ENCODE peak calls at places on chromosomes 6 and 20, in seven cellular contexts. W is PC-9, O is mucosa of descending colon, G is fibroblast of pulmonary artery, C is ascending aorta, A is MCF 10A, U is uterus. L is an unnamed sample.

GRCh38 chr6:14149053-14149746 is 31.6 kb downstream of the CD83 start:
- DNase-seq in C (no peak), W (no peak), O (no peak), A (no peak), G (no peak), U (no peak), L (no peak)

GRCh38 chr6:166143011-166143410 is 24.6 kb downstream of the TBXT start:
- DNase-seq in W (no peak), G (peak; percentile 81), U (no peak), O (no peak), A (peak; percentile 41), C (no peak), L (no peak)

GRCh38 chr6:97947841-97948240 is 664.8 kb upstream of the MMS22L start:
- DNase-seq in G (peak; percentile 73), A (peak; percentile 97), C (no peak), W (peak; percentile 80), O (no peak), U (no peak), L (no peak)

GRCh38 chr6:8065519-8065911 is 1.3 kb upstream of the BLOC1S5 start:
- DNase-seq in A (peak; percentile 7), O (no peak), W (no peak), C (no peak), G (no peak), U (no peak), L (no peak)

GRCh38 chr20:4864292-4864691 is 137.0 kb downstream of the SLC23A2 start:
- DNase-seq in G (no peak), A (no peak), C (no peak), W (no peak), U (no peak), O (no peak), L (peak; percentile 60)

GRCh38 chr20:31981784-31982183 is 13.8 kb downstream of the XKR7 start:
- DNase-seq in U (no peak), O (no peak), W (no peak), C (no peak), G (no peak), A (no peak), L (no peak)

GRCh38 chr20:36308986-36309385 is 2.8 kb downstream of the DLGAP4 start:
- DNase-seq in C (no peak), W (no peak), O (no peak), G (no peak), A (no peak), U (no peak), L (peak; percentile 64)

GRCh38 chr6:17493286-17493685 is 99.9 kb downstream of the CAP2 start:
- DNase-seq in A (peak; percentile 73), C (no peak), G (peak; percentile 58), U (no peak), W (peak; percentile 8), O (no peak), L (no peak)

GRCh38 chr20:57680934-57681914 is 28.6 kb downstream of the PMEPA1 start:
- DNase-seq in A (no peak), U (no peak), W (peak; percentile 37), C (no peak), G (no peak), O (no peak), L (no peak)

GRCh38 chr6:2264932-2265331 is 19.5 kb upstream of the GMDS start:
- DNase-seq in W (no peak), O (no peak), U (no peak), A (peak; percentile 83), G (peak; percentile 62), C (no peak), L (no peak)

GRCh38 chr6:21278078-21278790 is 315.3 kb upstream of the SOX4 start:
- DNase-seq in G (no peak), W (no peak), O (no peak), U (peak; percentile 18), A (no peak), C (no peak), L (no peak)

GRCh38 chr6:166027761-166028160 is 139.9 kb downstream of the TBXT start:
- DNase-seq in W (no peak), O (no peak), U (no peak), C (no peak), A (no peak), G (peak; percentile 48), L (no peak)

GRCh38 chr20:23232219-23232581 is 118.4 kb upstream of the NXT1 start:
- DNase-seq in A (no peak), C (no peak), W (no peak), O (no peak), G (no peak), U (no peak), L (no peak)

GRCh38 chr6:100176321-100176950 is 182.4 kb upstream of the MCHR2 start:
- DNase-seq in G (peak; percentile 74), W (peak; percentile 42), O (no peak), A (peak; percentile 62), U (no peak), C (no peak), L (no peak)

GRCh38 chr6:16885411-16886160 is 124.3 kb upstream of the ATXN1 start:
- DNase-seq in U (no peak), A (no peak), O (no peak), W (no peak), C (no peak), G (no peak), L (no peak)

GRCh38 chr6:83463886-83464285 is 33.0 kb upstream of the ME1 start:
- DNase-seq in U (no peak), W (no peak), A (peak; percentile 55), C (no peak), G (peak; percentile 20), O (no peak), L (no peak)

DNA sequence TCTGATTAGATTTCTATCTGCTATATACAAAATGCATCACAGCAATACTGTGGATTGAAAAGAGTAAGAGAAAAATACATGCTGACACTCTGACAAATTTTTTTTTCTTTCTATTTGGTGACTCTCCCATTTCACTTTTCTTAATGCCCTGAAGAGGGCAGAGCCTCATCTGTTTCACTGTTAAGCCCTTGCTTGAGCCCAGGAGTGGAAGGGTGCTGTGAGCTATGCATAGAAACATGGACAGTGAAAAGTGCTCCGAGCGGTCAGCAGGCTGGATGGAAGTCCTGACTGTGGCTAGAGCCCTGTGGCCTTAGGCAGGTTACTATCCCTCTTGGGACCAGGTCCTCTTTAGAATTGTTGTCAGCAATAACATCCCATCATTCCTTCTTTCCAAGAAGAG is 17.4 kb upstream of the CSE1L start:
- DNase-seq in C (no peak), O (no peak), A (peak; percentile 20), W (no peak), U (no peak), G (peak; percentile 42), L (no peak)
- TF ChIP-seq CTCF in C (no peak), O (no peak), A (peak; percentile 13), W (peak; percentile 54), U (no peak), G (peak; percentile 43), L (peak; percentile 52)

DNA sequence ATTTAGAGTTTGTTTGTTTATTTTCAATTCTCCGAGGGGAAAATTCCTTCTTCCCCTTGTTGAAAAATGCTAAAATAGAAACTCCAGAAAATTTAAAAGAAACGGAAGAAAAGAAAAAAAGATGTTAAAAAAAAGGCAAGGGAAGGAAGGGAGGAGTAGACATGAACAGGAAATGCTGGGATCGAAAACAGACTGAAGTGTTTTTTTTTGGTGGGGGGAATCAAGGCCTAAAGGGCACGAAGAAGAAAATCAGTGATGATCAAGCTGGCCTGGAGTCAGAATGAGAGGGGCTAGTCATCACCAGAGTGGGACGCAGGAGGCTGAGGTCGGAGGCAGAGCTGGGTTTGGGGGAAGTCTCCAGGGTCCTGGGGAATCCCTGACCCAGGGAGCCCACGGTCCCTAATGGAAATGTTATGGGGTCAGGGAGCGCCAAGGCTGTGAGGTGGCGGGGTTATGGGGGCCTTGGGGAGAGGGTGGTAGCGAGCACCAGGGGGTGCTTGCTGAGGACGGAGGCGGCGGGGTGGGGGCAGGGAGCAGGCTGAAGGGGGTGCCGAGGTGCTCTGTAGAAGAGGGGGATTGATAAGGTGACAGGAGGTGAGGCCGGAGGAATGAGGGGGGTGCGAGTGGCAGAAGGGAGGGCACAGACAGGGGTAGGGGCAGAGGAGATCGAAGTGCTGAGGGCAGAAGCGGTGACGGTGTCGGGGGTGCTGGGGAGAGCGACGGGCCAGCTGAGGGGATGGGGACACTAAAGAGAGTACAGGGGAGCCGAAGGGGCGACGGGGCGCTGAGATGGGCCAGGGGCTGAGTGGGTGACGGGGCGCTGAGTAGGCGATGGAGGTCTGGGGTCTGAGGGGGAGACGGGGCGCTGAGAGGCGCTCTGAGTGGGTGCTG is 717 bp downstream of the ZNFX1 start:
- DNase-seq in U (peak; percentile 50), G (no peak), W (no peak), C (peak; percentile 71), O (peak; percentile 76), A (peak; percentile 19), L (no peak)
- TF ChIP-seq CTCF in U (no peak), G (no peak), W (no peak), C (no peak), O (no peak), A (no peak), L (no peak)

GRCh38 chr20:10718671-10719070 is 44.9 kb upstream of the JAG1 start:
- DNase-seq in U (no peak), W (no peak), A (no peak), O (no peak), C (no peak), G (no peak), L (no peak)

GRCh38 chr20:10721112-10721896 is 47.5 kb upstream of the JAG1 start:
- DNase-seq in W (no peak), C (no peak), A (no peak), U (no peak), O (no peak), G (no peak), L (no peak)

GRCh38 chr20:10716855-10717254 is 43.1 kb upstream of the JAG1 start:
- DNase-seq in A (peak; percentile 6), G (peak; percentile 39), C (no peak), O (no peak), W (no peak), U (no peak), L (no peak)

GRCh38 chr20:10719740-10720380 is 46.1 kb upstream of the JAG1 start:
- DNase-seq in G (no peak), O (no peak), A (no peak), U (no peak), C (no peak), W (no peak), L (no peak)

GRCh38 chr20:10720550-10720949 is 46.8 kb upstream of the JAG1 start:
- DNase-seq in O (no peak), C (no peak), A (no peak), U (no peak), G (no peak), W (no peak), L (no peak)
- TF ChIP-seq CTCF in O (no peak), C (no peak), A (no peak), U (no peak), G (no peak), W (no peak), L (no peak)

DNA sequence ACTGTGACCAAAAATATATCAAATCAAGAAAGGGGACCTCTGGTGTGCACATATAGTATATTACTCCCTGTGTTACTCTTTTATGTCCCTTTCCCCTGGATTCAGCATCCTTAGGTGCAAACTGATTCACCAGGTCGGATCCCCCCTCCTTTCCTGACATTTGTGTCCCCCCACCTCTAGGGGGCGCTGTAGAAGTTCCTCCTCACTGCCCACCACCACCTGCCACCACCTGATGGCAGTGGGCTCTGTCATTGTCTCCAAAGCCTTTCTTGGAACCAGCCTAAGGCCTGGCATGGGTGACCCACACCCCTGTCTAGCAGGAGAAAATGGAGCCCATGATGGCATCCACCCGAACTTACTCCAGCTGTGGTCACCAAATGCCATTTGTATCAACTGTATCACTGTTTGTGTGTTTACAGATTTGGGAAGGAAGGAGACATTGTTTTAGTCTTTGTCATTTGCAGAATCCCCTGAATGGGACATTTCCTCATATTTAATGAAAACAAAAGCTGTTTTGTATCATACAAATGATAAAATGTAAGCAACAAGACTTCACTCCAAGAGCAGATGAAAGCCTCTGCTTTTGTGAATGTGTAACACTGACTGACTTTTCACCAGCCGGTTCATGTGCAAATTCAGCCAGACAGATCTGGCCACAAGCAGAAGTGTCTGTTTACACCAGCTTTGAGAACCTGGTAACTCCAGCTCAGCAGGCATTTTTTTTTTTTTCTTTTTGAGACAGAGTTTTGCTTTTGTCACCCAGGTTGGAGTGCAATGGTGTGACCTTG is 66.2 kb downstream of the ARMC2 start:
- DNase-seq in A (peak; percentile 29), C (no peak), W (no peak), G (no peak), U (no peak), O (no peak), L (no peak)
- TF ChIP-seq CTCF in A (peak; percentile 53), C (no peak), W (peak; percentile 80), G (peak; percentile 41), U (no peak), O (no peak), L (peak; percentile 49)